ENCODE peak calls at places on chromosome 17, in eight cellular contexts. F, K, A, D, M, T, Q and S are unnamed samples.

GRCh38 chr17:27423651-27424050 is 32.6 kb upstream of the KSR1 start:
- DNase-seq in F (peak; percentile 4), Q (no peak), K (no peak), M (no peak), T (no peak), D (no peak), A (no peak), S (no peak)

GRCh38 chr17:44707755-44708400 is 587 bp upstream of the DBF4B start:
- DNase-seq in Q (no peak), M (no peak), T (peak; percentile 22), K (no peak), F (peak; percentile 0), A (no peak), D (no peak), S (no peak)

GRCh38 chr17:35569405-35569804 is 8.8 kb upstream of the SLFN14 start:
- DNase-seq in F (no peak), A (no peak), D (no peak), T (no peak), M (no peak), K (no peak), Q (no peak), S (no peak)

GRCh38 chr17:64036198-64036922 is 15.9 kb upstream of the ICAM2 start:
- DNase-seq in A (no peak), F (no peak), T (peak; percentile 32), D (no peak), K (no peak), M (no peak), Q (no peak), S (no peak)

GRCh38 chr17:74271281-74271680 is 2.8 kb upstream of the DNAI2 start:
- DNase-seq in F (no peak), T (no peak), K (no peak), A (no peak), D (no peak), Q (no peak), M (no peak), S (no peak)

GRCh38 chr17:76909971-76910760 is 42.0 kb downstream of the MGAT5B start:
- DNase-seq in D (no peak), Q (no peak), K (peak; percentile 93), M (peak; percentile 64), F (no peak), T (peak; percentile 44), A (no peak), S (no peak)

GRCh38 chr17:4072487-4073157 is 70.2 kb downstream of the ZZEF1 start:
- DNase-seq in K (no peak), M (no peak), T (peak; percentile 72), Q (no peak), D (no peak), F (no peak), A (no peak), S (peak; percentile 16)

GRCh38 chr17:66040402-66040801 is 151.5 kb downstream of the CEP112 start:
- DNase-seq in Q (no peak), T (no peak), A (no peak), F (no peak), M (no peak), K (peak; percentile 52), D (no peak), S (no peak)

GRCh38 chr17:19958023-19958422 is 19.6 kb downstream of the AKAP10 start:
- DNase-seq in A (no peak), Q (no peak), F (peak; percentile 94), K (no peak), T (peak; percentile 97), D (no peak), M (peak; percentile 57), S (no peak)